ENCODE peak calls at places on chromosome 5, in seven cellular contexts. G is IMR-90, F is left ventricle myocardium superior, C is NB4, S is ovary, T is heart right ventricle, I is amniotic stem cell. P is an unnamed sample.

GRCh38 chr5:139458580-139459407 is 3.7 kb downstream of the ECSCR start:
- DNase-seq in G (peak), T (no peak), F (no peak), C (peak), I (no peak), S (no peak), P (peak)

GRCh38 chr5:139017624-139018023 is 142.5 kb upstream of the LRRTM2 start:
- DNase-seq in C (no peak), G (no peak), T (no peak), S (no peak), F (no peak), I (no peak), P (no peak)

GRCh38 chr5:404666-405241 is 38.2 kb upstream of the EXOC3 start:
- DNase-seq in S (peak), G (no peak), C (no peak), I (no peak), F (no peak), T (no peak), P (no peak)

GRCh38 chr5:124411089-124411488 is 335.4 kb downstream of the ZNF608 start:
- DNase-seq in I (no peak), G (peak), F (no peak), S (no peak), T (no peak), C (no peak), P (peak)

GRCh38 chr5:139911425-139912120 is 116.0 kb downstream of the PSD2 start:
- DNase-seq in C (no peak), F (no peak), G (no peak), I (no peak), S (no peak), T (no peak), P (no peak)

GRCh38 chr5:134553816-134554215 is 28.3 kb downstream of the JADE2 start:
- DNase-seq in C (no peak), I (no peak), F (no peak), T (no peak), S (no peak), G (peak), P (no peak)

GRCh38 chr5:119031905-119032304 is 39.0 kb upstream of the DMXL1 start:
- DNase-seq in T (no peak), I (no peak), C (peak), F (no peak), S (no peak), G (no peak), P (no peak)

GRCh38 chr5:148452499-148453193 is 68.9 kb downstream of the FBXO38 start:
- DNase-seq in G (no peak), C (no peak), T (peak), I (no peak), F (peak), S (no peak), P (peak)

GRCh38 chr5:153755913-153756500 is 265.5 kb downstream of the GRIA1 start:
- DNase-seq in T (no peak), C (no peak), S (no peak), F (no peak), I (no peak), G (no peak), P (no peak)

GRCh38 chr5:179313849-179314521 is 31.3 kb downstream of the ADAMTS2 start:
- DNase-seq in S (peak), F (peak), I (peak), C (no peak), T (peak), G (peak), P (peak)